ENCODE peak calls at places on chromosome X, in four cellular contexts. C is suprapubic skin, B is transverse colon, P is pancreas. X is an unnamed sample. For H3K27me3, the result is how much of the 10 kb centered on the place peaks cover.

GRCh38 chrX:15679246-15679645 is 14.6 kb upstream of the CLTRN start:
- DNase-seq in P (no peak), B (no peak), C (no peak), X (no peak)

GRCh38 chrX:29851971-29852605 is 363.3 kb upstream of the MAGEB2 start:
- DNase-seq in C (no peak), B (no peak), P (no peak), X (no peak)

GRCh38 chrX:33434256-33435092 is 223.1 kb upstream of the DMD start:
- DNase-seq in C (no peak), B (peak), P (peak), X (no peak)

GRCh38 chrX:153209347-153209746 is 30.3 kb downstream of the MAGEA1 start:
- DNase-seq in P (no peak), B (no peak), C (no peak), X (no peak)

GRCh38 chrX:80808160-80808735 is 1.4 kb downstream of the BRWD3 start:
- DNase-seq in B (peak), P (peak), C (peak), X (peak)

GRCh38 chrX:40646489-40647306 is 663 bp downstream of the CXorf38 start:
- DNase-seq in P (peak), B (peak), C (peak), X (peak)

GRCh38 chrX:15781964-15782711 is 8.1 kb upstream of the ZRSR2 start:
- DNase-seq in B (peak), P (no peak), C (no peak), X (no peak)

GRCh38 chrX:130691576-130691975 is 211.4 kb downstream of the ENOX2 start:
- DNase-seq in B (no peak), P (no peak), C (no peak), X (no peak)

GRCh38 chrX:10199212-10199611 is 42.4 kb downstream of the CLCN4 start:
- DNase-seq in C (no peak), B (peak), P (no peak), X (no peak)

GRCh38 chrX:100743009-100743615 is 11.2 kb upstream of the SYTL4 start:
- DNase-seq in P (no peak), B (no peak), C (no peak), X (no peak)

GRCh38 chrX:3094261-3094660 is 53.0 kb downstream of the ARSF start:
- DNase-seq in B (peak), P (no peak), C (no peak), X (no peak)

GRCh38 chrX:38850807-38851533 is 49.7 kb downstream of the MID1IP1 start:
- DNase-seq in B (no peak), C (no peak), P (no peak), X (no peak)

GRCh38 chrX:40931921-40932320 is 153.3 kb upstream of the USP9X start:
- DNase-seq in B (no peak), P (no peak), C (no peak), X (no peak)

GRCh38 chrX:65644621-65645287 is 22.7 kb upstream of the MSN start:
- DNase-seq in P (peak), B (peak), C (peak), X (no peak)

GRCh38 chrX:150649096-150649870 is 43.9 kb upstream of the MTMR1 start:
- DNase-seq in P (no peak), C (no peak), B (peak), X (no peak)

GRCh38 chrX:101452051-101452450 is 33.2 kb upstream of the ARMCX4 start:
- DNase-seq in P (no peak), B (no peak), C (no peak), X (no peak)

GRCh38 chrX:11374570-11374969 is 81.4 kb downstream of the AMELX start:
- DNase-seq in C (no peak), B (no peak), P (no peak), X (no peak)

GRCh38 chrX:19889582-19890342 is 2.4 kb upstream of the SH3KBP1 start:
- DNase-seq in C (no peak), P (no peak), B (peak), X (peak)

GRCh38 chrX:31298881-31299280 is 227.0 kb upstream of the FTHL17 start:
- DNase-seq in C (no peak), P (no peak), B (no peak), X (no peak)

GRCh38 chrX:53287493-53288138 is 6.2 kb upstream of the IQSEC2 start:
- DNase-seq in B (peak), P (peak), C (peak), X (peak)

GRCh38 chrX:53284684-53285447 is 3.5 kb upstream of the IQSEC2 start:
- DNase-seq in P (peak), C (peak), B (peak), X (peak)

GRCh38 chrX:53285591-53285990 is 4.2 kb upstream of the IQSEC2 start:
- DNase-seq in P (no peak), B (no peak), C (no peak), X (no peak)

GRCh38 chrX:53290441-53291041 is 9.2 kb upstream of the IQSEC2 start:
- DNase-seq in P (no peak), C (no peak), B (no peak), X (no peak)

GRCh38 chrX:53288173-53288572 is 6.8 kb upstream of the IQSEC2 start:
- DNase-seq in C (no peak), P (no peak), B (no peak), X (no peak)
- H3K27ac ChIP-seq in C (peak), P (no peak), B (peak), X (peak)

DNA sequence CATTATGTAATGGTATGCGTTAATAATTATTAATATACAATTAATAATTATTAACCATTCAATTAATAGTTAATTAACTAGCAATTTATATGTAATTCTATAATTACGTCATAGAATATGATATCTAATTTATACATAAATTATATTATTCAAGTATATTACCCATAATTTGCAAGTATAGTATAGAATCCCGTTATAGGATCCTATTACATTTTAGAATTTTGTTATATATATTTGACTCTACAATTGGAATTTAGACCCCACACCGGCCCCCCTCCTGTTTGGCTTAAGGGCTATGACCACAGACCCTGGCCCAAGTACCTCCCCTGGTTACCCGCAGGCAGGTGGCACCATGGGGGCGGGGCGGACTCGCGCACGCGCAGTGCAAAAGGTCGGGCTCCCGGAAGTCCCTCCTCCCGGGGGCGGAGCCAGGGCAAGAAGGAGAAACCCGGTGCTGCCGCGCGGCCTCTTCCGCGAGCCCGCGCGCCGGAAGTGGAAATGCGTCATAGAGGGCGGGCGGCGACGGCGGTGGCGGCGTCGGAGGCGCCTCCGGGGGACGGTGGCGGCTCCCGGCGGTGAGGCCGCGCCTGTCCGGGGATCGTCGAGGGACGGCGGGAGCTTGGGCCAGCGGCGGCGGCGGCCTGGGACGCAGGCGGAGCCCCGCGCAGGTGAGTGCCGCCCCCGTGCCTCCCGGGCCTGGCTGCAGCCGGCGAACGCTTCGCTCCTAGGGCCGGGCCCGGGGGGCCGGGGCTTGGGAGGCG is at the start of gene AKAP17A:
- DNase-seq in B (peak), C (peak), P (peak), X (peak)
- TF ChIP-seq CTCF in B (no peak), C (no peak), P (no peak), X (no peak)

GRCh38 chrX:17164079-17164478 is 210.9 kb upstream of the NHS start:
- DNase-seq in C (no peak), B (no peak), P (no peak), X (no peak)
- H3K27me3 ChIP-seq in C (under half), B (under half), P (under half), X (under half)

GRCh38 chrX:139196890-139197289 is 333.6 kb upstream of the F9 start:
- DNase-seq in C (no peak), B (no peak), P (no peak), X (no peak)

GRCh38 chrX:139191746-139192385 is 338.7 kb upstream of the F9 start:
- DNase-seq in B (no peak), C (no peak), P (no peak), X (no peak)

GRCh38 chrX:139187738-139188137 is 342.8 kb upstream of the F9 start:
- DNase-seq in P (no peak), B (no peak), C (no peak), X (no peak)

GRCh38 chrX:139194571-139195280 is 335.8 kb upstream of the F9 start:
- DNase-seq in P (peak), B (peak), C (no peak), X (no peak)

DNA sequence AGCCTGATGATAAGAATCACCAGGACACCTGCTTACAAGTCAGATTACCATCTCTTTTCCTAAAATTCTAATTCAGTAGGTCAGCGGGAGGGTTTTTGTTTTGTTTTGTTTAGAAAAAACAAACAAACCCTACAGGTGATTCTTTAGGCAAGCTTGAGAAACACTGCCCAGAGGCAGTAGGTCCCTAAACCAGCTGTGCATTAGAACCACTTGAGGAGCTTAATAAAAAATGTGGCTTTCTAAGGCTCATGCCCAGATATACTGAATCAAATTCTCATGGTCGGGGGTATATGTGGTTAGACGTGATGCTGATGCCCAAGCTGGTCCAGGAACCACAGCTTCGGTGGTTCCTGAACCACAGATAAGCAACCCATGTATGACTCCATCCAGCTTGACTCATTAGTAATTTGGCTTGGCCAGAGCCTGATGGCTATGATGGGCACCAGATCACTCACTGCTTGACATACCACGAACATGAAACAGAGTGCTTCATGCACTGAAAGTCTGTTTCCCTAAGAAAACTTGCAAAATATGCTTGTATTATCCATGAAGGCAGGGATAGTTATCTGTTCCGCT is 338.1 kb upstream of the F9 start:
- DNase-seq in P (no peak), C (no peak), B (no peak), X (no peak)
- H3K27ac ChIP-seq in P (no peak), C (no peak), B (no peak), X (no peak)

GRCh38 chrX:94058728-94059382 is 384.8 kb downstream of the FAM133A start:
- DNase-seq in P (no peak), B (no peak), C (no peak), X (no peak)
- TF ChIP-seq CTCF in P (no peak), B (peak), C (no peak), X (no peak)

GRCh38 chrX:644304-645023 is 13.9 kb downstream of the SHOX start:
- DNase-seq in B (no peak), C (no peak), P (no peak), X (no peak)
- H3K27me3 ChIP-seq in B (half or more), C (half or more), P (under half), X (under half)

DNA sequence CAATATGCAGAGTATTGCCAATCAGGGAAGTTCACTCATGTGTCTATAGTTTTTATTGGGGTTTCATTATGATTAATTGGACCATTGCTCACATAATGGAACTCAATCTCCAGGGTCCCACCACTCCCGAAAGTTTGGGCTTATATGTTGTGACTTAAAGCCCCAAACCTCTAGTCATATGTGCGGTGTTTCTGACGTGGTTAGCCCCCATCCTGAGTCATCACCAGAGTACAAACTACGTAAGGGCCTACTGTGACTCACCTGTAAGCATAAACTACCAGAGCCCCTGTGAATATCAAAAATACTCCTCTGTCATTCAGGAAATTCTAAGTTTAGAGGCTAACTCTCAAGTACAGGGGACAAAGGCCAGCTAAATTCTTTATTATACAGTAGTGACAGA is 5.4 kb downstream of the YIPF6 start:
- DNase-seq in B (no peak), P (no peak), C (no peak), X (peak)
- H3K27ac ChIP-seq in B (no peak), P (no peak), C (no peak), X (no peak)

GRCh38 chrX:28550331-28550872 is 36.8 kb upstream of the IL1RAPL1 start:
- DNase-seq in B (no peak), P (no peak), C (no peak), X (no peak)
- TF ChIP-seq CTCF in B (no peak), P (no peak), C (no peak), X (no peak)